ENCODE peak calls at places on chromosome 1, in five cellular contexts. P is IMR-90, G is H9, R is H1, Y is mesenchymal stem cell. D is an unnamed sample.

GRCh38 chr1:71587961-71588360 is 507.1 kb upstream of the ZRANB2 start:
- DNase-seq in P (peak; percentile 47), G (no peak), R (no peak), Y (peak; percentile 5), D (no peak)

GRCh38 chr1:227895828-227896685 is 51.7 kb downstream of the WNT9A start:
- DNase-seq in P (peak; percentile 5), G (peak; percentile 64), R (peak; percentile 55), Y (no peak), D (no peak)

GRCh38 chr1:230090194-230090711 is 23.2 kb downstream of the GALNT2 start:
- DNase-seq in P (peak; percentile 87), G (no peak), R (no peak), Y (peak; percentile 96), D (no peak)

GRCh38 chr1:197811769-197812168 is 36.5 kb upstream of the DENND1B start:
- DNase-seq in P (peak; percentile 28), G (no peak), R (no peak), Y (peak; percentile 5), D (no peak)

GRCh38 chr1:154968731-154969130 is 1.8 kb downstream of the SHC1 start:
- DNase-seq in P (no peak), G (no peak), R (no peak), Y (no peak), D (no peak)

GRCh38 chr1:227729881-227730629 is 5.0 kb downstream of the JMJD4 start:
- DNase-seq in P (peak; percentile 64), G (peak; percentile 81), R (peak; percentile 81), Y (peak; percentile 59), D (peak; percentile 31)

GRCh38 chr1:115307621-115308020 is 30.4 kb downstream of the NGF start:
- DNase-seq in P (no peak), G (no peak), R (no peak), Y (no peak), D (no peak)

GRCh38 chr1:186208405-186209129 is 166.5 kb downstream of the TPR start:
- DNase-seq in P (peak; percentile 67), G (no peak), R (no peak), Y (peak; percentile 74), D (no peak)

GRCh38 chr1:116908821-116909510 is 750 bp upstream of the PTGFRN start:
- DNase-seq in P (no peak), G (no peak), R (no peak), Y (no peak), D (no peak)

GRCh38 chr1:206674745-206675175 is 9.9 kb upstream of the MAPKAPK2 start:
- DNase-seq in P (peak; percentile 100), G (no peak), R (no peak), Y (peak; percentile 99), D (no peak)

GRCh38 chr1:198620951-198621824 is 17.7 kb upstream of the PTPRC start:
- DNase-seq in P (no peak), G (no peak), R (no peak), Y (no peak), D (no peak)

DNA sequence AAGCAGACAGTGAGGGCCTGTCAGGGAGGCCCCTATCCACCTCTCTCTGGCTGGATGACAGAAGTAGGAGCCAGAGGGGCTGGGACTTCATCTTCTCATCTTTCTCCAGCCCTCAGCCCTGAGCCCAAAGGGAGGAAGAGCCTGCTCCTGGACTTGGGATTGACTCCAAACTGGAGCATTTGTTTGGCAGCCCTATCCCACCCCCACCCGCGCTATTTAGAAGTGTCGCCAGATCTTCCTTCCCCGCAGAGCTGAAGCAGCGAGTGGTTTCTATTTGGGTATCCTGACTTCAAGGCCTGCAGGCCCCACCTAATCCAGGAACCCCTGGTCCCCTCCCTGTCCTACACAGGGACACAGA is 9.6 kb downstream of the NES start:
- DNase-seq in P (peak; percentile 25), G (no peak), R (no peak), Y (peak; percentile 50), D (no peak)
- H2BK5ac ChIP-seq in P (no peak overlapping the region), G (no peak overlapping the region), R (peak overlapping the region; percentile 62), Y (no peak overlapping the region), D (no peak overlapping the region)

DNA sequence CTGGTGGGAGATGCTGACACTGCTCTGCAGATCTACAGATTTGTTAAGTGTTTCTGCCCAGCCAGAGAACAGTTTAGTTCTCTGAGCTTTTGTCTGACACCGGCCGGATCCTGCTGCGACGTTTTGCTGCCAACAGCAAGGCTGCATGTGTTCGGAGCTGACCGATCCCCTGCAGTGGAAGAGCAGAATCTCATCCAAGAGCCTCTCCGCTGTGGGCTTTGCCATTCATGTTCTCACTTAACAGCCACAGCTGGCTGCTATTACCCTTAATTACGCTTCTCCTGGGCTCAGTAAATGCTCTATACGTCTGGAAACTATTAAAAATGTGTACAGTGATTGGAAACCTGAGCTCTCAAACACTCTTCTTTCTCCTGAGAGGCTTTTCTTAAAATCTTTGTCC is 105.3 kb downstream of the BCAR3 start:
- DNase-seq in P (no peak), G (no peak), R (peak; percentile 28), Y (no peak), D (no peak)
- H4K8ac ChIP-seq in P (no peak overlapping the region), G (no peak overlapping the region), R (no peak overlapping the region), Y (no peak overlapping the region), D (no peak overlapping the region)

DNA sequence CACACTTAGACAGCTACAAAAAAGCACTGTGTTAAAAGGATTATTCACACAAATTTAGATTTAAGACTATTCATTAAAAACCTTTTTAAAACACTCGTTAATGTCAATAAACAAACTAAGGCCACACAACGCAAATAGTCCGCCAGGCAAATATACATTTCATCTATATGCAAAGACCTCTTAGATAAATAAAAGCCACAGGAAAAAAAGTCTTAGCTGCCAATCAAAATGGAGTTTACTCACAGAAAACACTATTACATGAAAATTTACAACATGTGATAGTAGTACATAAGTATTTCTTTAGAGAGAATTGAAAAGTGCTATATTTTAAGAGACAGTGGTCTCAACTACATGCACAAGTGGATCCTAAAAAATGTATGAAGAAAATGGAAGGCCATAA is 2.7 kb upstream of the PHTF1 start:
- DNase-seq in P (no peak), G (no peak), R (no peak), Y (no peak), D (no peak)
- H3K9ac ChIP-seq in P (no peak overlapping the region), G (no peak overlapping the region), R (no peak overlapping the region), Y (no peak overlapping the region), D (no peak overlapping the region)

GRCh38 chr1:181131255-181131901 is 42.9 kb downstream of the IER5 start:
- DNase-seq in P (no peak), G (no peak), R (no peak), Y (no peak), D (no peak)

GRCh38 chr1:181129771-181130606 is 41.5 kb downstream of the IER5 start:
- DNase-seq in P (no peak), G (no peak), R (no peak), Y (no peak), D (no peak)

GRCh38 chr1:181126871-181127587 is 38.5 kb downstream of the IER5 start:
- DNase-seq in P (no peak), G (no peak), R (no peak), Y (no peak), D (no peak)

GRCh38 chr1:181127898-181128453 is 39.5 kb downstream of the IER5 start:
- DNase-seq in P (peak; percentile 44), G (no peak), R (no peak), Y (peak; percentile 60), D (no peak)

DNA sequence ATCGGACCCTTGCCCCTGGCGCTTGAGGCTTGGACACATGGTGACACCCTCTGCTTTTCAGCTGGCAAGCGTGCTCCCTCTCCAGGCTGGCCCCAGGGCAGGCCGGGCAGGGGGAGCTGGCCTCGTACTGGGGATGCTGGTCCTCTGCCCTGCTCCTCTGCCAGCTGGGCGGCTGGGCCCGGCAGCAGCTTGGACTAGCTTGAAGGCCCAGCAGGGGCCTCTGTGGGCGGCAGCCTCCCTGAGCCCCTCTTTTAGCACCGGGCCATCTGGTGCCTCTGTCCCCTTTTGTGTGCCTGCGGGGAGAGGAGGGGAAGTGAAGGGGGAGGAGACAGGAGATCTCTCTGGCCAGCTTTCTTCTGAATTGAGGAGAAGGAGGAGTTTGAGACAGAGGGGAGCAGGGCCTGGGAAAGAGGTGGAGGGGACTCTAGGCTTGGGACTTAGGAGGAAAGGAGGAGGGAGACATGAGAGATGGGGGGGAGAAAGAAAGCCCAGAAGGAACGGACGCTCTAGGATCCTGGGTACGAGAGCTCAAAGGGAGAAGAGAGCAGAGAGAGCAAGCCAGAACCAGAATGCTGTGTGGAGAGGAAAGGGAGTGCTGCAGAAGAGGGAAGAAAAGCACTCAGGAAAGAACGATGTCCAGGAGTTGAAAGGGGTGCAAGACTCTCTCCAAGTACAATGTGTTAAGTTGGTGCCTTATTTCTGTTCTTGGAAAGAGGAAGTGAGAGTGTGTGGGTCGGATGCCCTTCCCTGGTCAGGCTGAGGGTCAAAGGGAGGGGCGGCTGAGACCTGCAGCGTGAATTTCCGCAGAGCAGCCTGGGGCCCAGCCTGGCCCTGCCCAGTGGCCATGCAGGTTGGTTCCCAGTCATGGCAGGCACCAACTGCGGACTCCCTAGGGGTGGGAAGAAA is 40.3 kb downstream of the IER5 start:
- DNase-seq in P (no peak), G (peak; percentile 63), R (peak; percentile 61), Y (peak; percentile 29), D (peak; percentile 71)
- H2BK5ac ChIP-seq in P (no peak overlapping the region), G (no peak overlapping the region), R (peak overlapping the region; percentile 64), Y (no peak overlapping the region), D (peak overlapping the region; percentile 15)

GRCh38 chr1:32613472-32613871 is 36.9 kb downstream of the ZBTB8OS start:
- DNase-seq in P (no peak), G (no peak), R (no peak), Y (no peak), D (no peak)

GRCh38 chr1:32609180-32609579 is 41.2 kb downstream of the ZBTB8OS start:
- DNase-seq in P (no peak), G (no peak), R (no peak), Y (no peak), D (no peak)

GRCh38 chr1:32612189-32612881 is 38.0 kb downstream of the ZBTB8OS start:
- DNase-seq in P (peak; percentile 51), G (peak; percentile 95), R (peak; percentile 96), Y (peak; percentile 80), D (peak; percentile 71)

GRCh38 chr1:32606972-32607371 is 43.4 kb downstream of the ZBTB8OS start:
- DNase-seq in P (no peak), G (no peak), R (no peak), Y (no peak), D (no peak)

DNA sequence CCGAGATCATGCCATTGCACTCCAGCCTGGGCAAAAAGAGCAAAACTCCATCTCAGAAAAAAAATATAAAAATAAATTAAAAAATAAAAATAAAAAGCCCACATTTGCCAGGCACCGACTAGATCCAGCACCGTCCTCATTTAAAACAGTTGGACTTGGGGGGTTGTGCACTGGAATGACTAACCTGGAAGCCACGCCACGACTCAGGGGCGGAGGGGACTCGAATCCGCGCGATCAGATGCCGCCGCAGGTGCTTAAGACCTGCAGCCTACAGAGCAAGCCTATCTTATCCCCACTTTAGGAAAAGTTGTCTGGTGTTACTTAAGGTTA is 38.5 kb downstream of the ZBTB8OS start:
- DNase-seq in P (no peak), G (no peak), R (no peak), Y (no peak), D (no peak)
- H4K8ac ChIP-seq in P (peak overlapping the region; percentile 80), G (no peak overlapping the region), R (no peak overlapping the region), Y (no peak overlapping the region), D (peak overlapping the region; percentile 93)

GRCh38 chr1:235022341-235023196 is 106.1 kb downstream of the TOMM20 start:
- DNase-seq in P (peak; percentile 22), G (no peak), R (no peak), Y (peak; percentile 64), D (no peak)
- H3K9ac ChIP-seq in P (no peak overlapping the region), G (no peak overlapping the region), R (no peak overlapping the region), Y (no peak overlapping the region), D (no peak overlapping the region)

D was measured in neuronal stem cell.